ENCODE peak calls at places on chromosome 11, in eight cellular contexts. R is HT1080; W is effector CD4-positive, alpha-beta T cell; X is left cardiac atrium; H is ELR; A is ELF-1; G is cardiac fibroblast; C is astrocyte of the cerebellum. L is an unnamed sample.

GRCh38 chr11:35432464-35432863 is 13.1 kb upstream of the SLC1A2 start:
- DNase-seq in H (no peak), G (no peak), W (no peak), C (no peak), X (no peak), A (no peak), R (no peak), L (no peak)

GRCh38 chr11:130772266-130773227 is 143.7 kb downstream of the SNX19 start:
- DNase-seq in R (peak), W (no peak), X (no peak), H (peak), C (peak), A (no peak), G (peak), L (no peak)

GRCh38 chr11:123006860-123007542 is 25.4 kb upstream of the BSX start:
- DNase-seq in H (no peak), W (no peak), X (no peak), G (no peak), C (no peak), R (no peak), A (peak), L (no peak)

GRCh38 chr11:95152878-95153856 is 63.5 kb downstream of the ENDOD1 start:
- DNase-seq in H (no peak), C (no peak), W (no peak), G (no peak), X (no peak), R (no peak), A (no peak), L (no peak)

GRCh38 chr11:118609380-118610219 is 2.2 kb downstream of the PHLDB1 start:
- DNase-seq in H (peak), G (peak), X (peak), A (peak), R (no peak), W (no peak), C (no peak), L (no peak)

GRCh38 chr11:29629281-29629680 is 387.5 kb downstream of the KCNA4 start:
- DNase-seq in G (peak), W (no peak), H (no peak), A (peak), R (peak), C (no peak), X (no peak), L (no peak)

GRCh38 chr11:13073119-13073981 is 64.2 kb downstream of the RASSF10 start:
- DNase-seq in C (no peak), R (peak), H (peak), A (peak), G (peak), X (no peak), W (no peak), L (no peak)

GRCh38 chr11:79864882-79865281 is 424.1 kb upstream of the TENM4 start:
- DNase-seq in H (no peak), A (no peak), C (no peak), G (no peak), R (peak), W (no peak), X (no peak), L (no peak)

GRCh38 chr11:67098799-67099198 is 20.3 kb upstream of the KDM2A start:
- DNase-seq in H (no peak), G (no peak), A (no peak), R (no peak), W (no peak), C (no peak), X (peak), L (no peak)

GRCh38 chr11:130516175-130516867 is 67.9 kb downstream of the ADAMTS15 start:
- DNase-seq in G (no peak), X (no peak), A (peak), R (no peak), W (no peak), H (no peak), C (no peak), L (no peak)

GRCh38 chr11:20518323-20518834 is 81.0 kb upstream of the SLC6A5 start:
- DNase-seq in H (no peak), W (no peak), G (no peak), C (no peak), R (no peak), X (no peak), A (no peak), L (no peak)